ENCODE peak calls at places on chromosomes 13 and 19, in nine cellular contexts. One of them, this sample, is unnamed.

GRCh38 chr19:41936416-41936850 is 8.2 kb upstream of the ERFL start:
- DNase-seq in stimulated activated CD8-positive, alpha-beta memory T cell treated with anti-CD3 and anti-CD28 coated beads, Interleukin-7, amount 100 ng/mL, for 1 hour: no peak
- DNase-seq in neuronal stem cell: no peak
- DNase-seq in HCEC 1CT: no peak
- DNase-seq in head of caudate nucleus: no peak
- DNase-seq in M059J: peak
- DNase-seq in HFFc6: peak
- DNase-seq in caudate nucleus: no peak
- DNase-seq in KG1: no peak
- DNase-seq in this sample: no peak

GRCh38 chr19:17536957-17537356 is 18.5 kb upstream of the COLGALT1 start:
- DNase-seq in caudate nucleus: no peak
- DNase-seq in head of caudate nucleus: no peak
- DNase-seq in neuronal stem cell: no peak
- DNase-seq in stimulated activated CD8-positive, alpha-beta memory T cell treated with anti-CD3 and anti-CD28 coated beads, Interleukin-7, amount 100 ng/mL, for 1 hour: no peak
- DNase-seq in M059J: no peak
- DNase-seq in HFFc6: no peak
- DNase-seq in HCEC 1CT: no peak
- DNase-seq in KG1: no peak
- DNase-seq in this sample: no peak

GRCh38 chr19:39924389-39924788 is 10.0 kb downstream of the FCGBP start:
- DNase-seq in HFFc6: no peak
- DNase-seq in head of caudate nucleus: no peak
- DNase-seq in KG1: no peak
- DNase-seq in caudate nucleus: no peak
- DNase-seq in neuronal stem cell: no peak
- DNase-seq in HCEC 1CT: no peak
- DNase-seq in M059J: no peak
- DNase-seq in stimulated activated CD8-positive, alpha-beta memory T cell treated with anti-CD3 and anti-CD28 coated beads, Interleukin-7, amount 100 ng/mL, for 1 hour: no peak
- DNase-seq in this sample: no peak

GRCh38 chr19:46297700-46298476 is 1.0 kb downstream of the HIF3A start:
- DNase-seq in head of caudate nucleus: peak
- DNase-seq in HCEC 1CT: peak
- DNase-seq in caudate nucleus: peak
- DNase-seq in neuronal stem cell: no peak
- DNase-seq in HFFc6: no peak
- DNase-seq in KG1: no peak
- DNase-seq in M059J: no peak
- DNase-seq in stimulated activated CD8-positive, alpha-beta memory T cell treated with anti-CD3 and anti-CD28 coated beads, Interleukin-7, amount 100 ng/mL, for 1 hour: no peak
- DNase-seq in this sample: no peak

GRCh38 chr13:99363391-99363790 is 56.2 kb upstream of the GPR183 start:
- DNase-seq in caudate nucleus: no peak
- DNase-seq in neuronal stem cell: no peak
- DNase-seq in HCEC 1CT: no peak
- DNase-seq in head of caudate nucleus: no peak
- DNase-seq in KG1: no peak
- DNase-seq in M059J: no peak
- DNase-seq in HFFc6: no peak
- DNase-seq in stimulated activated CD8-positive, alpha-beta memory T cell treated with anti-CD3 and anti-CD28 coated beads, Interleukin-7, amount 100 ng/mL, for 1 hour: no peak
- DNase-seq in this sample: no peak

GRCh38 chr19:31171936-31172335 is 177.3 kb downstream of the TSHZ3 start:
- DNase-seq in stimulated activated CD8-positive, alpha-beta memory T cell treated with anti-CD3 and anti-CD28 coated beads, Interleukin-7, amount 100 ng/mL, for 1 hour: no peak
- DNase-seq in HFFc6: no peak
- DNase-seq in neuronal stem cell: no peak
- DNase-seq in caudate nucleus: no peak
- DNase-seq in M059J: no peak
- DNase-seq in HCEC 1CT: no peak
- DNase-seq in head of caudate nucleus: no peak
- DNase-seq in KG1: no peak
- DNase-seq in this sample: no peak

GRCh38 chr19:36113895-36114762 is 546 bp downstream of the POLR2I start:
- DNase-seq in stimulated activated CD8-positive, alpha-beta memory T cell treated with anti-CD3 and anti-CD28 coated beads, Interleukin-7, amount 100 ng/mL, for 1 hour: no peak
- DNase-seq in M059J: peak
- DNase-seq in HCEC 1CT: peak
- DNase-seq in neuronal stem cell: no peak
- DNase-seq in HFFc6: peak
- DNase-seq in head of caudate nucleus: peak
- DNase-seq in caudate nucleus: peak
- DNase-seq in KG1: no peak
- DNase-seq in this sample: no peak

GRCh38 chr19:58154679-58155648 is 4.4 kb upstream of the ZNF329 start:
- DNase-seq in KG1: peak
- DNase-seq in head of caudate nucleus: peak
- DNase-seq in neuronal stem cell: peak
- DNase-seq in HFFc6: peak
- DNase-seq in stimulated activated CD8-positive, alpha-beta memory T cell treated with anti-CD3 and anti-CD28 coated beads, Interleukin-7, amount 100 ng/mL, for 1 hour: peak
- DNase-seq in M059J: peak
- DNase-seq in caudate nucleus: peak
- DNase-seq in HCEC 1CT: peak
- DNase-seq in this sample: peak

GRCh38 chr13:24261566-24261965 is 47.8 kb upstream of the C1QTNF9 start:
- DNase-seq in head of caudate nucleus: no peak
- DNase-seq in M059J: no peak
- DNase-seq in stimulated activated CD8-positive, alpha-beta memory T cell treated with anti-CD3 and anti-CD28 coated beads, Interleukin-7, amount 100 ng/mL, for 1 hour: no peak
- DNase-seq in HCEC 1CT: no peak
- DNase-seq in neuronal stem cell: no peak
- DNase-seq in KG1: no peak
- DNase-seq in HFFc6: no peak
- DNase-seq in caudate nucleus: no peak
- DNase-seq in this sample: no peak

GRCh38 chr13:72050251-72050650 is 183.2 kb upstream of the DACH1 start:
- DNase-seq in HFFc6: no peak
- DNase-seq in stimulated activated CD8-positive, alpha-beta memory T cell treated with anti-CD3 and anti-CD28 coated beads, Interleukin-7, amount 100 ng/mL, for 1 hour: no peak
- DNase-seq in HCEC 1CT: no peak
- DNase-seq in head of caudate nucleus: no peak
- DNase-seq in KG1: no peak
- DNase-seq in neuronal stem cell: no peak
- DNase-seq in M059J: no peak
- DNase-seq in caudate nucleus: no peak
- DNase-seq in this sample: no peak

GRCh38 chr13:42223681-42224080 is 48.3 kb upstream of the AKAP11 start:
- DNase-seq in KG1: no peak
- DNase-seq in M059J: no peak
- DNase-seq in head of caudate nucleus: no peak
- DNase-seq in HFFc6: no peak
- DNase-seq in caudate nucleus: no peak
- DNase-seq in stimulated activated CD8-positive, alpha-beta memory T cell treated with anti-CD3 and anti-CD28 coated beads, Interleukin-7, amount 100 ng/mL, for 1 hour: no peak
- DNase-seq in HCEC 1CT: no peak
- DNase-seq in neuronal stem cell: no peak
- DNase-seq in this sample: no peak

GRCh38 chr19:17202249-17202648 is 12.9 kb upstream of the USE1 start:
- DNase-seq in stimulated activated CD8-positive, alpha-beta memory T cell treated with anti-CD3 and anti-CD28 coated beads, Interleukin-7, amount 100 ng/mL, for 1 hour: no peak
- DNase-seq in neuronal stem cell: no peak
- DNase-seq in M059J: peak
- DNase-seq in HFFc6: no peak
- DNase-seq in caudate nucleus: no peak
- DNase-seq in HCEC 1CT: no peak
- DNase-seq in head of caudate nucleus: no peak
- DNase-seq in KG1: no peak
- DNase-seq in this sample: no peak

GRCh38 chr19:49133621-49134454 is 14.5 kb downstream of the PPFIA3 start:
- DNase-seq in KG1: no peak
- DNase-seq in head of caudate nucleus: no peak
- DNase-seq in M059J: no peak
- DNase-seq in HFFc6: no peak
- DNase-seq in neuronal stem cell: no peak
- DNase-seq in stimulated activated CD8-positive, alpha-beta memory T cell treated with anti-CD3 and anti-CD28 coated beads, Interleukin-7, amount 100 ng/mL, for 1 hour: no peak
- DNase-seq in caudate nucleus: no peak
- DNase-seq in HCEC 1CT: peak
- DNase-seq in this sample: no peak

GRCh38 chr13:27775943-27776342 is 16.3 kb upstream of the GSX1 start:
- DNase-seq in caudate nucleus: no peak
- DNase-seq in neuronal stem cell: no peak
- DNase-seq in HCEC 1CT: no peak
- DNase-seq in head of caudate nucleus: no peak
- DNase-seq in HFFc6: peak
- DNase-seq in M059J: peak
- DNase-seq in KG1: no peak
- DNase-seq in stimulated activated CD8-positive, alpha-beta memory T cell treated with anti-CD3 and anti-CD28 coated beads, Interleukin-7, amount 100 ng/mL, for 1 hour: no peak
- DNase-seq in this sample: no peak

GRCh38 chr13:95858286-95859075 is 181.5 kb downstream of the DNAJC3 start:
- DNase-seq in head of caudate nucleus: no peak
- DNase-seq in caudate nucleus: no peak
- DNase-seq in HFFc6: no peak
- DNase-seq in neuronal stem cell: no peak
- DNase-seq in M059J: peak
- DNase-seq in HCEC 1CT: peak
- DNase-seq in KG1: no peak
- DNase-seq in stimulated activated CD8-positive, alpha-beta memory T cell treated with anti-CD3 and anti-CD28 coated beads, Interleukin-7, amount 100 ng/mL, for 1 hour: no peak
- DNase-seq in this sample: no peak

GRCh38 chr19:8307965-8308866 is at the start of gene CD320:
- DNase-seq in caudate nucleus: peak
- DNase-seq in KG1: no peak
- DNase-seq in HCEC 1CT: peak
- DNase-seq in neuronal stem cell: peak
- DNase-seq in stimulated activated CD8-positive, alpha-beta memory T cell treated with anti-CD3 and anti-CD28 coated beads, Interleukin-7, amount 100 ng/mL, for 1 hour: peak
- DNase-seq in head of caudate nucleus: peak
- DNase-seq in M059J: peak
- DNase-seq in HFFc6: peak
- DNase-seq in this sample: peak

GRCh38 chr13:44818016-44818415 is 171.3 kb downstream of the NUFIP1 start:
- DNase-seq in head of caudate nucleus: no peak
- DNase-seq in HFFc6: no peak
- DNase-seq in caudate nucleus: no peak
- DNase-seq in stimulated activated CD8-positive, alpha-beta memory T cell treated with anti-CD3 and anti-CD28 coated beads, Interleukin-7, amount 100 ng/mL, for 1 hour: no peak
- DNase-seq in KG1: no peak
- DNase-seq in M059J: no peak
- DNase-seq in neuronal stem cell: no peak
- DNase-seq in HCEC 1CT: no peak
- DNase-seq in this sample: no peak

GRCh38 chr19:11064831-11065303 is 24.4 kb upstream of the LDLR start:
- DNase-seq in HFFc6: no peak
- DNase-seq in stimulated activated CD8-positive, alpha-beta memory T cell treated with anti-CD3 and anti-CD28 coated beads, Interleukin-7, amount 100 ng/mL, for 1 hour: no peak
- DNase-seq in neuronal stem cell: no peak
- DNase-seq in head of caudate nucleus: no peak
- DNase-seq in M059J: peak
- DNase-seq in caudate nucleus: no peak
- DNase-seq in KG1: no peak
- DNase-seq in HCEC 1CT: no peak
- DNase-seq in this sample: no peak

GRCh38 chr13:75762066-75762937 is 126.2 kb downstream of the LMO7 start:
- DNase-seq in head of caudate nucleus: no peak
- DNase-seq in HFFc6: no peak
- DNase-seq in caudate nucleus: no peak
- DNase-seq in HCEC 1CT: peak
- DNase-seq in M059J: no peak
- DNase-seq in stimulated activated CD8-positive, alpha-beta memory T cell treated with anti-CD3 and anti-CD28 coated beads, Interleukin-7, amount 100 ng/mL, for 1 hour: no peak
- DNase-seq in KG1: peak
- DNase-seq in neuronal stem cell: no peak
- DNase-seq in this sample: no peak

GRCh38 chr13:38735655-38736440 is 49.0 kb downstream of the FREM2 start:
- DNase-seq in HFFc6: no peak
- DNase-seq in HCEC 1CT: no peak
- DNase-seq in stimulated activated CD8-positive, alpha-beta memory T cell treated with anti-CD3 and anti-CD28 coated beads, Interleukin-7, amount 100 ng/mL, for 1 hour: no peak
- DNase-seq in neuronal stem cell: no peak
- DNase-seq in KG1: no peak
- DNase-seq in M059J: no peak
- DNase-seq in caudate nucleus: no peak
- DNase-seq in head of caudate nucleus: no peak
- DNase-seq in this sample: no peak

GRCh38 chr13:114102521-114103288 is 29.7 kb downstream of the RASA3 start:
- DNase-seq in HCEC 1CT: no peak
- DNase-seq in HFFc6: no peak
- DNase-seq in stimulated activated CD8-positive, alpha-beta memory T cell treated with anti-CD3 and anti-CD28 coated beads, Interleukin-7, amount 100 ng/mL, for 1 hour: no peak
- DNase-seq in KG1: no peak
- DNase-seq in M059J: no peak
- DNase-seq in head of caudate nucleus: peak
- DNase-seq in caudate nucleus: no peak
- DNase-seq in neuronal stem cell: no peak
- DNase-seq in this sample: no peak

GRCh38 chr19:50444059-50444458 is 11.4 kb downstream of the MYBPC2 start:
- DNase-seq in neuronal stem cell: no peak
- DNase-seq in KG1: no peak
- DNase-seq in HFFc6: no peak
- DNase-seq in caudate nucleus: no peak
- DNase-seq in head of caudate nucleus: no peak
- DNase-seq in M059J: no peak
- DNase-seq in stimulated activated CD8-positive, alpha-beta memory T cell treated with anti-CD3 and anti-CD28 coated beads, Interleukin-7, amount 100 ng/mL, for 1 hour: no peak
- DNase-seq in HCEC 1CT: no peak
- DNase-seq in this sample: no peak

GRCh38 chr19:32480321-32480720 is 74.8 kb downstream of the DPY19L3 start:
- DNase-seq in M059J: no peak
- DNase-seq in neuronal stem cell: no peak
- DNase-seq in HFFc6: no peak
- DNase-seq in stimulated activated CD8-positive, alpha-beta memory T cell treated with anti-CD3 and anti-CD28 coated beads, Interleukin-7, amount 100 ng/mL, for 1 hour: no peak
- DNase-seq in head of caudate nucleus: no peak
- DNase-seq in caudate nucleus: no peak
- DNase-seq in KG1: no peak
- DNase-seq in HCEC 1CT: no peak
- DNase-seq in this sample: no peak

GRCh38 chr13:113663934-113664333 is 3.1 kb upstream of the GRK1 start:
- DNase-seq in stimulated activated CD8-positive, alpha-beta memory T cell treated with anti-CD3 and anti-CD28 coated beads, Interleukin-7, amount 100 ng/mL, for 1 hour: no peak
- DNase-seq in KG1: no peak
- DNase-seq in neuronal stem cell: no peak
- DNase-seq in head of caudate nucleus: no peak
- DNase-seq in M059J: no peak
- DNase-seq in HCEC 1CT: no peak
- DNase-seq in caudate nucleus: no peak
- DNase-seq in HFFc6: no peak
- DNase-seq in this sample: no peak

GRCh38 chr19:7257148-7258041 is 36.8 kb downstream of the INSR start:
- DNase-seq in HCEC 1CT: no peak
- DNase-seq in caudate nucleus: peak
- DNase-seq in KG1: no peak
- DNase-seq in head of caudate nucleus: peak
- DNase-seq in neuronal stem cell: no peak
- DNase-seq in stimulated activated CD8-positive, alpha-beta memory T cell treated with anti-CD3 and anti-CD28 coated beads, Interleukin-7, amount 100 ng/mL, for 1 hour: no peak
- DNase-seq in HFFc6: peak
- DNase-seq in M059J: peak
- DNase-seq in this sample: peak

GRCh38 chr13:42388326-42388725 is 116.4 kb downstream of the AKAP11 start:
- DNase-seq in HFFc6: no peak
- DNase-seq in stimulated activated CD8-positive, alpha-beta memory T cell treated with anti-CD3 and anti-CD28 coated beads, Interleukin-7, amount 100 ng/mL, for 1 hour: no peak
- DNase-seq in neuronal stem cell: no peak
- DNase-seq in HCEC 1CT: no peak
- DNase-seq in head of caudate nucleus: no peak
- DNase-seq in caudate nucleus: no peak
- DNase-seq in KG1: no peak
- DNase-seq in M059J: no peak
- DNase-seq in this sample: no peak

GRCh38 chr19:708154-709141 is at the start of gene PALM:
- DNase-seq in caudate nucleus: peak
- DNase-seq in HFFc6: no peak
- DNase-seq in stimulated activated CD8-positive, alpha-beta memory T cell treated with anti-CD3 and anti-CD28 coated beads, Interleukin-7, amount 100 ng/mL, for 1 hour: no peak
- DNase-seq in HCEC 1CT: no peak
- DNase-seq in head of caudate nucleus: peak
- DNase-seq in neuronal stem cell: peak
- DNase-seq in KG1: no peak
- DNase-seq in M059J: no peak
- DNase-seq in this sample: peak

GRCh38 chr19:10503002-10503789 is at the start of gene KEAP1:
- DNase-seq in HFFc6: no peak
- DNase-seq in HCEC 1CT: no peak
- DNase-seq in head of caudate nucleus: no peak
- DNase-seq in neuronal stem cell: peak
- DNase-seq in KG1: peak
- DNase-seq in caudate nucleus: no peak
- DNase-seq in M059J: peak
- DNase-seq in stimulated activated CD8-positive, alpha-beta memory T cell treated with anti-CD3 and anti-CD28 coated beads, Interleukin-7, amount 100 ng/mL, for 1 hour: no peak
- DNase-seq in this sample: no peak

GRCh38 chr13:88701551-88701950 is 1030.4 kb downstream of the SLITRK5 start:
- DNase-seq in KG1: no peak
- DNase-seq in HCEC 1CT: peak
- DNase-seq in caudate nucleus: no peak
- DNase-seq in neuronal stem cell: no peak
- DNase-seq in M059J: no peak
- DNase-seq in stimulated activated CD8-positive, alpha-beta memory T cell treated with anti-CD3 and anti-CD28 coated beads, Interleukin-7, amount 100 ng/mL, for 1 hour: no peak
- DNase-seq in head of caudate nucleus: no peak
- DNase-seq in HFFc6: no peak
- DNase-seq in this sample: no peak

GRCh38 chr19:18503971-18504885 is 17.6 kb downstream of the ELL start:
- DNase-seq in stimulated activated CD8-positive, alpha-beta memory T cell treated with anti-CD3 and anti-CD28 coated beads, Interleukin-7, amount 100 ng/mL, for 1 hour: no peak
- DNase-seq in caudate nucleus: peak
- DNase-seq in HFFc6: no peak
- DNase-seq in KG1: no peak
- DNase-seq in head of caudate nucleus: no peak
- DNase-seq in HCEC 1CT: no peak
- DNase-seq in M059J: no peak
- DNase-seq in neuronal stem cell: no peak
- DNase-seq in this sample: peak

GRCh38 chr13:41812851-41813250 is 148.1 kb downstream of the VWA8 start:
- DNase-seq in stimulated activated CD8-positive, alpha-beta memory T cell treated with anti-CD3 and anti-CD28 coated beads, Interleukin-7, amount 100 ng/mL, for 1 hour: no peak
- DNase-seq in HCEC 1CT: no peak
- DNase-seq in head of caudate nucleus: no peak
- DNase-seq in M059J: no peak
- DNase-seq in KG1: no peak
- DNase-seq in HFFc6: no peak
- DNase-seq in caudate nucleus: no peak
- DNase-seq in neuronal stem cell: no peak
- DNase-seq in this sample: no peak

This sample was measured in HuH-7.5.